ENCODE peak calls at places on chromosomes 7 and 10, in nine cellular contexts. I, D, L, O, Y, W, G, N and U are unnamed samples.

GRCh38 chr7:50595538-50596102 is 30.4 kb upstream of the DDC start:
- DNase-seq in I (peak), D (no peak), L (peak), O (no peak), Y (no peak), W (peak), G (peak), N (no peak), U (peak)

GRCh38 chr10:51964630-51965029 is 265.2 kb upstream of the CSTF2T start:
- DNase-seq in I (no peak), D (no peak), L (no peak), O (no peak), Y (no peak), W (no peak), G (no peak), N (no peak), U (no peak)

GRCh38 chr10:101363850-101364400 is 10.0 kb downstream of the BTRC start:
- DNase-seq in I (no peak), D (no peak), L (no peak), O (no peak), Y (no peak), W (no peak), G (no peak), N (no peak), U (no peak)

GRCh38 chr10:130985158-130985753 is 326.3 kb downstream of the TCERG1L start:
- DNase-seq in I (no peak), D (no peak), L (no peak), O (no peak), Y (no peak), W (no peak), G (no peak), N (no peak), U (no peak)

GRCh38 chr7:47485640-47486435 is 96.1 kb downstream of the TNS3 start:
- DNase-seq in I (no peak), D (no peak), L (no peak), O (no peak), Y (no peak), W (no peak), G (no peak), N (peak), U (no peak)

GRCh38 chr7:101217388-101218235 is at the start of the genes PLOD3 and ZNHIT1:
- DNase-seq in I (peak), D (peak), L (peak), O (peak), Y (peak), W (peak), G (peak), N (peak), U (peak)

GRCh38 chr7:35454575-35455385 is 200.9 kb upstream of the TBX20 start:
- DNase-seq in I (no peak), D (no peak), L (no peak), O (no peak), Y (no peak), W (no peak), G (no peak), N (no peak), U (no peak)

GRCh38 chr10:47255033-47255813 is 44.8 kb upstream of the GDF10 start:
- DNase-seq in I (no peak), D (no peak), L (no peak), O (no peak), Y (no peak), W (no peak), G (no peak), N (peak), U (no peak)

GRCh38 chr7:7201583-7202374 is 19.4 kb downstream of the C1GALT1 start:
- DNase-seq in I (no peak), D (no peak), L (no peak), O (no peak), Y (no peak), W (no peak), G (peak), N (peak), U (no peak)

GRCh38 chr7:73758581-73759138 is 11.4 kb downstream of the CLDN3 start:
- DNase-seq in I (no peak), D (no peak), L (no peak), O (no peak), Y (no peak), W (no peak), G (no peak), N (peak), U (no peak)

GRCh38 chr10:80183436-80183835 is 21.9 kb downstream of the ANXA11 start:
- DNase-seq in I (no peak), D (no peak), L (no peak), O (no peak), Y (no peak), W (no peak), G (no peak), N (no peak), U (no peak)

GRCh38 chr7:142549007-142549406 is 200.3 kb upstream of the PRSS1 start:
- DNase-seq in I (no peak), D (no peak), L (no peak), O (no peak), Y (no peak), W (no peak), G (no peak), N (no peak), U (no peak)

GRCh38 chr10:119460369-119461195 is 81.9 kb downstream of the RGS10 start:
- DNase-seq in I (no peak), D (no peak), L (no peak), O (no peak), Y (no peak), W (no peak), G (no peak), N (no peak), U (no peak)

GRCh38 chr7:112135815-112136706 is 70.1 kb downstream of the DOCK4 start:
- DNase-seq in I (no peak), D (no peak), L (no peak), O (no peak), Y (no peak), W (no peak), G (no peak), N (no peak), U (no peak)

GRCh38 chr10:29611796-29612381 is 22.9 kb downstream of the SVIL start:
- DNase-seq in I (no peak), D (no peak), L (no peak), O (no peak), Y (no peak), W (no peak), G (no peak), N (no peak), U (no peak)

GRCh38 chr7:44980393-44981034 is 1.7 kb upstream of the MYO1G start:
- DNase-seq in I (no peak), D (peak), L (no peak), O (no peak), Y (no peak), W (peak), G (peak), N (no peak), U (no peak)

GRCh38 chr7:117279931-117280525 is 42.8 kb downstream of the WNT2 start:
- DNase-seq in I (no peak), D (no peak), L (no peak), O (no peak), Y (no peak), W (no peak), G (no peak), N (no peak), U (no peak)

GRCh38 chr10:3848768-3849643 is 64.0 kb upstream of the KLF6 start:
- DNase-seq in I (no peak), D (no peak), L (peak), O (no peak), Y (no peak), W (no peak), G (no peak), N (no peak), U (no peak)

GRCh38 chr10:71522438-71523144 is 125.9 kb downstream of the CDH23 start:
- DNase-seq in I (no peak), D (no peak), L (no peak), O (no peak), Y (no peak), W (no peak), G (no peak), N (no peak), U (no peak)

GRCh38 chr10:124916098-124916584 is 25.8 kb upstream of the ZRANB1 start:
- DNase-seq in I (no peak), D (no peak), L (no peak), O (no peak), Y (no peak), W (no peak), G (no peak), N (no peak), U (no peak)

GRCh38 chr10:97149065-97149680 is 36.6 kb downstream of the SLIT1 start:
- DNase-seq in I (no peak), D (no peak), L (no peak), O (no peak), Y (no peak), W (no peak), G (no peak), N (no peak), U (no peak)

GRCh38 chr7:128056901-128057300 is 25.7 kb upstream of the LRRC4 start:
- DNase-seq in I (no peak), D (no peak), L (peak), O (no peak), Y (peak), W (no peak), G (no peak), N (no peak), U (peak)

GRCh38 chr7:40826419-40827216 is 691.8 kb downstream of the SUGCT start:
- DNase-seq in I (peak), D (no peak), L (no peak), O (no peak), Y (no peak), W (no peak), G (no peak), N (no peak), U (no peak)

GRCh38 chr10:69481280-69481679 is 30.0 kb downstream of the TSPAN15 start:
- DNase-seq in I (no peak), D (no peak), L (no peak), O (no peak), Y (no peak), W (no peak), G (no peak), N (no peak), U (no peak)

GRCh38 chr10:4221315-4221714 is 436.3 kb upstream of the KLF6 start:
- DNase-seq in I (no peak), D (no peak), L (no peak), O (no peak), Y (no peak), W (no peak), G (no peak), N (no peak), U (no peak)

GRCh38 chr7:16084875-16085274 is 336.5 kb downstream of the CRPPA start:
- DNase-seq in I (no peak), D (no peak), L (no peak), O (no peak), Y (no peak), W (no peak), G (no peak), N (no peak), U (no peak)

GRCh38 chr10:36183056-36183455 is 541.0 kb upstream of the FZD8 start:
- DNase-seq in I (no peak), D (no peak), L (no peak), O (no peak), Y (no peak), W (no peak), G (no peak), N (no peak), U (no peak)

GRCh38 chr10:100997364-100998182 is 2.0 kb upstream of the LZTS2 start:
- DNase-seq in I (peak), D (no peak), L (peak), O (peak), Y (no peak), W (peak), G (peak), N (peak), U (no peak)

GRCh38 chr7:16684935-16685334 is 39.0 kb downstream of the BZW2 start:
- DNase-seq in I (no peak), D (no peak), L (no peak), O (no peak), Y (no peak), W (no peak), G (peak), N (no peak), U (no peak)

GRCh38 chr7:85890244-85890811 is 703.5 kb upstream of the SEMA3D start:
- DNase-seq in I (no peak), D (no peak), L (no peak), O (peak), Y (no peak), W (peak), G (no peak), N (no peak), U (no peak)

GRCh38 chr10:43136995-43137700 is 1.1 kb upstream of the CSGALNACT2 start:
- DNase-seq in I (no peak), D (no peak), L (no peak), O (no peak), Y (no peak), W (no peak), G (no peak), N (no peak), U (no peak)